ENCODE peak calls at places on chromosomes 6 and 20, in seven cellular contexts. Z is K562, M is GM12878, E is SK-N-SH, B is H1, K is HepG2, A is GM12891. T is an unnamed sample.

GRCh38 chr6:16805190-16805860 is 44.1 kb upstream of the ATXN1 start:
- DNase-seq in B (no peak), E (no peak), M (no peak), Z (no peak), A (no peak), K (peak), T (no peak)

GRCh38 chr20:62808211-62808865 is 3.7 kb downstream of the OGFR start:
- DNase-seq in K (peak), B (no peak), Z (peak), M (no peak), A (peak), E (peak), T (peak)

GRCh38 chr20:24439737-24440136 is 29.7 kb upstream of the SYNDIG1 start:
- DNase-seq in A (no peak), B (no peak), Z (no peak), E (no peak), K (no peak), M (no peak), T (no peak)

GRCh38 chr20:35269055-35269781 is 8.7 kb downstream of the MMP24OS start:
- DNase-seq in A (peak), K (peak), E (peak), M (no peak), Z (peak), B (no peak), T (peak)

GRCh38 chr20:56417402-56417801 is 5.3 kb downstream of the CASS4 start:
- DNase-seq in Z (no peak), E (no peak), K (no peak), A (no peak), M (no peak), B (no peak), T (no peak)

GRCh38 chr6:85496009-85496579 is 46.2 kb downstream of the NT5E start:
- DNase-seq in Z (no peak), K (no peak), M (no peak), B (no peak), A (no peak), E (no peak), T (no peak)

GRCh38 chr6:125174626-125175025 is 21.1 kb downstream of the TPD52L1 start:
- DNase-seq in K (peak), Z (peak), E (no peak), A (no peak), M (no peak), B (no peak), T (no peak)

GRCh38 chr6:76351275-76351674 is 278.8 kb upstream of the IMPG1 start:
- DNase-seq in B (no peak), E (no peak), A (no peak), Z (no peak), K (peak), M (no peak), T (no peak)

GRCh38 chr6:85544776-85545175 is 48.9 kb downstream of the SNX14 start:
- DNase-seq in K (no peak), M (no peak), A (no peak), E (no peak), Z (no peak), B (no peak), T (no peak)

GRCh38 chr6:139262519-139263300 is 29.1 kb downstream of the TXLNB start:
- DNase-seq in M (no peak), B (no peak), K (no peak), Z (no peak), E (no peak), A (no peak), T (no peak)

GRCh38 chr20:22810626-22811559 is 224.2 kb upstream of the SSTR4 start:
- DNase-seq in Z (no peak), B (no peak), K (no peak), M (no peak), A (no peak), E (no peak), T (no peak)

GRCh38 chr6:29887819-29888581 is 54.3 kb upstream of the HLA-A start:
- DNase-seq in B (no peak), Z (no peak), M (peak), K (no peak), E (peak), A (peak), T (peak)

GRCh38 chr20:57400262-57400701 is 9.1 kb downstream of the RBM38 start:
- DNase-seq in Z (no peak), M (no peak), B (no peak), A (no peak), E (no peak), K (no peak), T (peak)

GRCh38 chr6:79042799-79043126 is 35.3 kb downstream of the PHIP start:
- DNase-seq in Z (no peak), M (no peak), B (no peak), E (no peak), A (no peak), K (no peak), T (no peak)

GRCh38 chr6:43093361-43094289 is 17.5 kb downstream of the PTK7 start:
- DNase-seq in A (no peak), B (no peak), M (no peak), E (no peak), Z (peak), K (peak), T (no peak)

GRCh38 chr20:2515203-2515602 is 6.5 kb upstream of the ZNF343 start:
- DNase-seq in B (no peak), Z (no peak), K (no peak), M (no peak), E (no peak), A (no peak), T (no peak)

DNA sequence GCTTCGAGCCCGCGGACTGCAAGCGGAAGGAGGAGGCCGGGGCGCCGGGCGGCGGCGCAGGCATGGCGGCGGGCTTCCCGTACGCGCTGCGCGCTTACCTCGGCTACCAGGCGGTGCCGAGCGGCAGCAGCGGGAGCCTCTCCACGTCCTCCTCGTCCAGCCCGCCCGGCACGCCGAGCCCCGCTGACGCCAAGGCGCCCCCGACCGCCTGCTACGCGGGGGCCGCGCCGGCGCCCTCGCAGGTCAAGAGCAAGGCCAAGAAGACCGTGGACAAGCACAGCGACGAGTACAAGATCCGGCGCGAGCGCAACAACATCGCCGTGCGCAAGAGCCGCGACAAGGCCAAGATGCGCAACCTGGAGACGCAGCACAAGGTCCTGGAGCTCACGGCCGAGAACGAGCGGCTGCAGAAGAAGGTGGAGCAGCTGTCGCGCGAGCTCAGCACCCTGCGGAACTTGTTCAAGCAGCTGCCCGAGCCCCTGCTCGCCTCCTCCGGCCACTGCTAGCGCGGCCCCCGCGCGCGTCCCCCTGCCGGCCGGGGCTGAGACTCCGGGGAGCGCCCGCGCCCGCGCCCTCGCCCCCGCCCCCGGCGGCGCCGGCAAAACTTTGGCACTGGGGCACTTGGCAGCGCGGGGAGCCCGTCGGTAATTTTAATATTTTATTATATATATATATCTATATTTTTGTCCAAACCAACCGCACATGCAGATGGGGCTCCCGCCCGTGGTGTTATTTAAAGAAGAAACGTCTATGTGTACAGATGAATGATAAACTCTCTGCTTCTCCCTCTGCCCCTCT is 1.1 kb downstream of the CEBPB start:
- DNase-seq in B (no peak), M (no peak), E (peak), K (peak), A (peak), Z (peak), T (peak)
- TF ChIP-seq TAF1 in B (peak), M (peak), E (no peak), K (peak), A (no peak), Z (peak), T (no peak)

GRCh38 chr6:170247178-170247701 is 43.6 kb downstream of the DLL1 start:
- DNase-seq in A (no peak), K (no peak), M (no peak), E (no peak), B (no peak), Z (no peak), T (no peak)

GRCh38 chr6:170243386-170243785 is 47.5 kb downstream of the DLL1 start:
- DNase-seq in B (no peak), Z (no peak), K (no peak), M (no peak), A (no peak), E (no peak), T (no peak)

GRCh38 chr6:170244721-170245201 is 46.1 kb downstream of the DLL1 start:
- DNase-seq in E (no peak), A (no peak), Z (no peak), M (no peak), B (no peak), K (no peak), T (no peak)

GRCh38 chr6:170245233-170245992 is 45.5 kb downstream of the DLL1 start:
- DNase-seq in M (no peak), A (no peak), K (no peak), E (no peak), B (no peak), Z (no peak), T (no peak)

GRCh38 chr6:170243791-170244291 is 47.0 kb downstream of the DLL1 start:
- DNase-seq in K (no peak), M (no peak), E (peak), A (no peak), Z (no peak), B (no peak), T (no peak)
- TF ChIP-seq TAF1 in K (no peak), M (no peak), E (no peak), A (no peak), Z (no peak), B (no peak), T (no peak)

GRCh38 chr6:48747040-48747439 is 636.0 kb upstream of the PTCHD4 start:
- DNase-seq in B (no peak), K (no peak), M (no peak), Z (no peak), A (no peak), E (no peak), T (no peak)
- TF ChIP-seq TAF1 in B (no peak), K (no peak), M (no peak), Z (no peak), A (no peak), E (no peak), T (no peak)

GRCh38 chr6:166586424-166587156 is at the start of gene RAMACL:
- DNase-seq in A (peak), B (no peak), K (no peak), Z (peak), M (peak), E (peak), T (peak)
- TF ChIP-seq TAF1 in A (no peak), B (no peak), K (no peak), Z (no peak), M (no peak), E (no peak), T (no peak)